ENCODE peak calls at places on chromosomes 2 and 18, in six cellular contexts. E is IMR-90, U is H1, W is mesenchymal stem cell, P is H9, O is trophoblast cell. D is an unnamed sample.

GRCh38 chr18:1846640-1847039 is 724.7 kb downstream of the METTL4 start:
- DNase-seq in E (no peak), U (no peak), W (no peak), P (no peak), O (no peak), D (no peak)

GRCh38 chr2:173214213-173214612 is 138.6 kb downstream of the MAP3K20 start:
- DNase-seq in E (no peak), U (no peak), W (no peak), P (no peak), O (no peak), D (no peak)

GRCh38 chr2:9748586-9748985 is 94.7 kb upstream of the TAF1B start:
- DNase-seq in E (no peak), U (no peak), W (no peak), P (no peak), O (no peak), D (no peak)

GRCh38 chr2:45774688-45775244 is 123.3 kb downstream of the PRKCE start:
- DNase-seq in E (no peak), U (no peak), W (no peak), P (no peak), O (no peak), D (no peak)

GRCh38 chr2:7379799-7380198 is 462.6 kb downstream of the RNF144A start:
- DNase-seq in E (no peak), U (no peak), W (no peak), P (no peak), O (peak; percentile 5), D (no peak)

GRCh38 chr2:212536385-212537310 is 2.0 kb downstream of the ERBB4 start:
- DNase-seq in E (no peak), U (no peak), W (peak; percentile 17), P (peak; percentile 54), O (no peak), D (peak; percentile 78)

GRCh38 chr2:128568106-128568505 is 249.4 kb upstream of the HS6ST1 start:
- DNase-seq in E (no peak), U (peak; percentile 49), W (no peak), P (peak; percentile 91), O (no peak), D (no peak)

GRCh38 chr2:56940054-56940453 is 756.3 kb downstream of the CCDC85A start:
- DNase-seq in E (no peak), U (no peak), W (peak; percentile 26), P (no peak), O (no peak), D (no peak)

GRCh38 chr2:140696449-140696848 is 1434.4 kb downstream of the LRP1B start:
- DNase-seq in E (no peak), U (no peak), W (no peak), P (peak; percentile 38), O (no peak), D (no peak)

GRCh38 chr2:20496069-20496468 is 49.2 kb downstream of the RHOB start:
- DNase-seq in E (peak; percentile 68), U (no peak), W (peak; percentile 78), P (no peak), O (peak; percentile 99), D (no peak)

GRCh38 chr2:33215299-33215698 is 261.1 kb upstream of the RASGRP3 start:
- DNase-seq in E (peak; percentile 96), U (no peak), W (peak; percentile 72), P (no peak), O (no peak), D (no peak)

GRCh38 chr2:112836695-112837117 is at the start of gene IL1B:
- DNase-seq in E (peak; percentile 81), U (no peak), W (peak; percentile 39), P (no peak), O (peak; percentile 49), D (no peak)

GRCh38 chr2:197378494-197378972 is 56.3 kb downstream of the SF3B1 start:
- DNase-seq in E (peak; percentile 44), U (no peak), W (peak; percentile 49), P (peak; percentile 53), O (peak; percentile 76), D (peak; percentile 59)

GRCh38 chr2:8841962-8842361 is 4.5 kb upstream of the KIDINS220 start:
- DNase-seq in E (no peak), U (no peak), W (no peak), P (no peak), O (no peak), D (no peak)

DNA sequence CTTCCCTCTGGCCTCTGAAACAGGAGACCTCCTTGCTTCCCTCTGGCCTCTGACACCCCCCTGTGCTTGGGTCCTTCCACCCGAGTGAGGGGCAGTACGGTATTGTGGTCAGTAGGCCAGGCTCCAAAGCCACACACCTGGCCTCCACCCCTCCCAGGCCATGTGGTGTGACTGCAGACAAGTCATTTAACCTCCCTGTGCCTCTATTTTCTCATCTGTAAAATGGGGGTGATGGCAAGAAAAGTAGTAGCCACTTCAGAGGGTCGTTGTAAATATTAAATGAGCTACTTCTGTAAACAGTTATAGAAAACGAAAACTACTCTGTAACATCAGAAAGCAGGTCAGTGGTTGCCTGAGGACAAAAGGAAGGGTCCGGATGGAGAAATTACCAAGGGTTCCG is 74.2 kb downstream of the SMAD7 start:
- DNase-seq in E (no peak), U (no peak), W (no peak), P (no peak), O (no peak), D (no peak)
- H2AK5ac ChIP-seq in E (peak overlapping the region; percentile 87), U (no peak overlapping the region), W (peak overlapping the region; percentile 16), P (no peak overlapping the region), O (peak overlapping the region; percentile 70), D (peak overlapping the region; percentile 49)

GRCh38 chr18:31891566-31891965 is 51.4 kb downstream of the TRAPPC8 start:
- DNase-seq in E (no peak), U (no peak), W (no peak), P (no peak), O (no peak), D (no peak)

DNA sequence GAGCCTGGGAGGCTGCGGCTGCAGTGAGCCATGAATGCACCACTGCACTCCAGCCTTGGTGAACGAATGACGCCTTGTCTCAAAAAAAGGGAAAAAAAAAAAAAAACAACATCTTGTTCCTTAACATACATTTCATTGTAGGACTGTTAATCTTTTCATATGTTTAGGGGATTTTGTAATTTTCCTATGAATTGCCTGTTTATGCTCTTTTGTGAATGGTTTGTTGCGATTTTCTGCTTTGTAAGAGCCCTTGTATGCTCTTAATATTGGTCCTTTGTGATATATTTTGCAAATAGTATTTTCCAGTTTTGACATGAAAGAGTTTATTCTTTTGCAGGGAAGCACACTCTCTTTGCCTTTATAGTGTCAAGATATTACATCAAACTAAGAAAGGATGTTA is 50.0 kb downstream of the TRAPPC8 start:
- DNase-seq in E (no peak), U (no peak), W (no peak), P (no peak), O (no peak), D (no peak)
- H2AFZ ChIP-seq in E (no peak overlapping the region), U (no peak overlapping the region), W (no peak overlapping the region), P (no peak overlapping the region), O (no peak overlapping the region), D (no peak overlapping the region)

DNA sequence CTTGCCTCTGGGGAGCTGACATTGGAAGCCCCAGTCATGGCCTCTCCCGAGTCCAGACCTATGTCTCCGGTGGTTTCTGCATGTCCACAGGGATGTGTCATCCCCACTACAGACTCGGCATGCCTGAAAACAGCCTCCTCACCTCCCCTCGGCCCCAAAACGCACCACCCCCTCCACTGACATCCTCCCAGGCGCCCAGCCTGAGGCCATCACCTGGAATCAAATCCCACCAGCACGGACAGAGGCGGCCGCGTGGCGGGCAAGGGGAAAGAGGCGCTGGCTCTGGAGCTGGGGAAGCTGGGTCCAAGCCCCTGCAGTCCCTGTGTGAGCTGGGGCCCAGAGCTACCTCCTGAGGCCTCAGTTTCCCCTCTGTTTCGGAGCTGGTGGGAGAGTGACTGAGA is 69.9 kb upstream of the SMAD7 start:
- DNase-seq in E (peak; percentile 17), U (no peak), W (peak; percentile 29), P (peak; percentile 25), O (no peak), D (no peak)
- H2AK5ac ChIP-seq in E (peak overlapping the region; percentile 51), U (no peak overlapping the region), W (peak overlapping the region; percentile 41), P (no peak overlapping the region), O (peak overlapping the region; percentile 87), D (peak overlapping the region; percentile 86)

DNA sequence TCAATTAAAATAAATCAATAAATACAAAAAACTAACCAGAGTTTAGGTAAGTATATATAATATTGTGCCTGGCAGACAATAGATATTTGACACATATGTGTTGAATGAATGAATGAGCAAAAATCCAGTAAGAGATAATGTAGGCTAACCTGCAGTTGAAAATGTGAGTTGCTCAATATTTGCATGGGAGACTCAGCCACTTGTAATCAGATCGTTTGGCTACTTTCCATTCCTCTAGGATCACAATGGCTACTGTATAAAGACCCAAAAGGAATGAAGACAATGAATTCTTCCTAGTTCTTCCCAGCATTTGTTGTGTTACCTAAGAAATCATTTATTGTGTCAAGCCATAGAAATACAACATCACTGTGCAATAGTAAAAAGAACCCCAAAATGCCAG is 25.3 kb downstream of the PIEZO2 start:
- DNase-seq in E (no peak), U (no peak), W (no peak), P (no peak), O (peak; percentile 2), D (no peak)
- H2AFZ ChIP-seq in E (no peak overlapping the region), U (no peak overlapping the region), W (no peak overlapping the region), P (no peak overlapping the region), O (no peak overlapping the region), D (no peak overlapping the region)

GRCh38 chr2:120661551-120661950 is 74.1 kb upstream of the GLI2 start:
- DNase-seq in E (no peak), U (no peak), W (no peak), P (peak; percentile 94), O (no peak), D (no peak)

GRCh38 chr2:120659275-120659952 is 76.3 kb upstream of the GLI2 start:
- DNase-seq in E (no peak), U (no peak), W (no peak), P (no peak), O (peak; percentile 57), D (no peak)

GRCh38 chr2:120660056-120660694 is 75.5 kb upstream of the GLI2 start:
- DNase-seq in E (no peak), U (no peak), W (no peak), P (no peak), O (peak; percentile 95), D (no peak)

GRCh38 chr2:120662046-120662445 is 73.6 kb upstream of the GLI2 start:
- DNase-seq in E (no peak), U (no peak), W (no peak), P (no peak), O (no peak), D (no peak)

GRCh38 chr2:120660771-120661459 is 74.8 kb upstream of the GLI2 start:
- DNase-seq in E (no peak), U (no peak), W (no peak), P (peak; percentile 74), O (no peak), D (no peak)
- H2AK5ac ChIP-seq in E (no peak overlapping the region), U (no peak overlapping the region), W (no peak overlapping the region), P (no peak overlapping the region), O (no peak overlapping the region), D (no peak overlapping the region)

DNA sequence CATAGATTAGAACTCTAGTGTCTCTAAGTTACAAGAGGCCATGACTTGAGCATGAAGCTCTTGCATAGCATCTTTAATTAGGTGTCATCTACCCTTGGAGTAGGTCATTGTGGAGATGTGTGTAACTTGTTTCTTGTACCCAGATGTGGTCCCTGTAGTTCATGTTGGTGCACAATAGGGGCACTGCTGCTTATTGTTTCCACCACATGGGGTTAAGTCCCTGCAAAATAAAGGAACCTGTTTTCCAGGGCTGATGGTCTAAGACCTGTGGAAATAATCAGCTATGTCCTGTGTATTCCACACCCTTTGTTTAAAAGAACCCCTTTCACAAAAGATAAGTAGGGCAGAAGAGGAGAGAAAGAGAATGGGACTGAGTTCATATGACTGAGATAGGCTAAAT is 28.6 kb downstream of the ASXL3 start:
- DNase-seq in E (no peak), U (no peak), W (no peak), P (no peak), O (no peak), D (peak; percentile 11)
- H2AFZ ChIP-seq in E (no peak overlapping the region), U (peak overlapping the region; percentile 18), W (no peak overlapping the region), P (no peak overlapping the region), O (no peak overlapping the region), D (no peak overlapping the region)